ENCODE peak calls at places on chromosomes 11 and 22, in four cellular contexts. B is heart left ventricle, T is omental fat pad, H is Peyer's patch. L is an unnamed sample.

GRCh38 chr11:128271401-128271800 is 316.0 kb downstream of the ETS1 start:
- DNase-seq in T (no peak), H (no peak), B (no peak), L (no peak)

GRCh38 chr11:95831198-95831883 is 41.0 kb downstream of the CEP57 start:
- DNase-seq in T (no peak), H (no peak), B (no peak), L (no peak)

GRCh38 chr11:30855383-30856006 is 269.3 kb upstream of the MPPED2 start:
- DNase-seq in T (no peak), B (no peak), H (no peak), L (no peak)

GRCh38 chr11:15291885-15292284 is 177.2 kb downstream of the INSC start:
- DNase-seq in H (no peak), B (no peak), T (no peak), L (no peak)

GRCh38 chr11:119092880-119093665 is 8.4 kb downstream of the HMBS start:
- DNase-seq in B (no peak), H (no peak), T (no peak), L (no peak)

GRCh38 chr11:123536690-123537437 is 106.8 kb downstream of the GRAMD1B start:
- DNase-seq in B (no peak), H (no peak), T (no peak), L (no peak)

GRCh38 chr11:78050964-78051831 is 12.5 kb upstream of the THRSP start:
- DNase-seq in H (no peak), T (no peak), B (no peak), L (no peak)

GRCh38 chr11:58527429-58527828 is 19.5 kb upstream of the OR5B21 start:
- DNase-seq in H (no peak), B (no peak), T (no peak), L (no peak)

GRCh38 chr11:122756417-122756816 is 81.9 kb upstream of the CRTAM start:
- DNase-seq in B (no peak), H (peak; percentile 78), T (no peak), L (peak; percentile 65)

GRCh38 chr11:3380706-3381570 is 2.0 kb upstream of the ZNF195 start:
- DNase-seq in T (no peak), B (no peak), H (no peak), L (no peak)

GRCh38 chr22:39528080-39528661 is 4.4 kb downstream of the RPS19BP1 start:
- DNase-seq in H (peak; percentile 61), T (no peak), B (no peak), L (no peak)

GRCh38 chr11:102560555-102561011 is 30.0 kb upstream of the MMP7 start:
- DNase-seq in B (no peak), T (no peak), H (peak; percentile 30), L (no peak)

GRCh38 chr11:67635231-67635521 is 4.4 kb downstream of the TBX10 start:
- DNase-seq in T (no peak), B (no peak), H (no peak), L (no peak)

GRCh38 chr11:64655901-64656601 is 65.0 kb downstream of the SLC22A12 start:
- DNase-seq in T (no peak), H (no peak), B (no peak), L (no peak)

GRCh38 chr11:116263020-116263419 is 509.8 kb downstream of the BUD13 start:
- DNase-seq in H (no peak), T (no peak), B (no peak), L (no peak)

GRCh38 chr11:44946268-44946667 is 4.4 kb downstream of the TP53I11 start:
- DNase-seq in H (no peak), B (peak; percentile 81), T (peak; percentile 65), L (no peak)

GRCh38 chr11:60840711-60841430 is 1.0 kb upstream of the CCDC86 start:
- DNase-seq in H (no peak), T (no peak), B (peak; percentile 69), L (no peak)

GRCh38 chr22:30205281-30206115 is 41.1 kb downstream of the LIF start:
- DNase-seq in H (no peak), B (no peak), T (peak; percentile 47), L (no peak)

GRCh38 chr11:18368236-18368635 is 26.1 kb upstream of the LDHA start:
- DNase-seq in B (no peak), H (no peak), T (no peak), L (no peak)

GRCh38 chr11:104095791-104096190 is 59.4 kb downstream of the DDI1 start:
- DNase-seq in B (no peak), T (no peak), H (no peak), L (no peak)

GRCh38 chr11:60700689-60701508 is 1.5 kb downstream of the MS4A8 start:
- DNase-seq in H (no peak), B (no peak), T (no peak), L (no peak)

GRCh38 chr22:36339171-36340065 is 48.3 kb downstream of the MYH9 start:
- DNase-seq in T (no peak), B (no peak), H (no peak), L (no peak)

GRCh38 chr22:36465232-36466021 is 16.0 kb downstream of the TXN2 start:
- DNase-seq in T (no peak), H (no peak), B (peak; percentile 80), L (no peak)

GRCh38 chr22:37169947-37170688 is 17.9 kb downstream of the C1QTNF6 start:
- DNase-seq in B (peak; percentile 34), T (no peak), H (no peak), L (peak; percentile 14)

GRCh38 chr11:93081694-93082093 is 112.2 kb downstream of the MTNR1B start:
- DNase-seq in H (no peak), B (no peak), T (no peak), L (no peak)

GRCh38 chr22:19291218-19291579 is 320 bp downstream of the CLTCL1 start:
- DNase-seq in B (peak; percentile 78), H (peak; percentile 18), T (no peak), L (no peak)

GRCh38 chr11:13333456-13333957 is 55.9 kb downstream of the BMAL1 start:
- DNase-seq in T (no peak), H (no peak), B (no peak), L (no peak)

GRCh38 chr11:13337986-13338436 is 60.4 kb downstream of the BMAL1 start:
- DNase-seq in B (no peak), H (no peak), T (no peak), L (no peak)

GRCh38 chr11:13334068-13334785 is 56.6 kb downstream of the BMAL1 start:
- DNase-seq in T (no peak), B (no peak), H (no peak), L (no peak)

GRCh38 chr11:13336246-13336873 is 58.8 kb downstream of the BMAL1 start:
- DNase-seq in B (no peak), H (no peak), T (no peak), L (no peak)

GRCh38 chr11:13335319-13335718 is 57.7 kb downstream of the BMAL1 start:
- DNase-seq in T (peak; percentile 68), B (no peak), H (peak; percentile 70), L (peak; percentile 62)
- TF ChIP-seq CTCF in T (no peak), B (peak; percentile 75), H (peak; percentile 65), L (peak; percentile 95)

GRCh38 chr22:43476341-43476740 is 64.5 kb downstream of the MPPED1 start:
- DNase-seq in H (no peak), T (no peak), B (no peak), L (no peak)
- TF ChIP-seq CTCF in H (no peak), T (no peak), B (no peak), L (no peak)

DNA sequence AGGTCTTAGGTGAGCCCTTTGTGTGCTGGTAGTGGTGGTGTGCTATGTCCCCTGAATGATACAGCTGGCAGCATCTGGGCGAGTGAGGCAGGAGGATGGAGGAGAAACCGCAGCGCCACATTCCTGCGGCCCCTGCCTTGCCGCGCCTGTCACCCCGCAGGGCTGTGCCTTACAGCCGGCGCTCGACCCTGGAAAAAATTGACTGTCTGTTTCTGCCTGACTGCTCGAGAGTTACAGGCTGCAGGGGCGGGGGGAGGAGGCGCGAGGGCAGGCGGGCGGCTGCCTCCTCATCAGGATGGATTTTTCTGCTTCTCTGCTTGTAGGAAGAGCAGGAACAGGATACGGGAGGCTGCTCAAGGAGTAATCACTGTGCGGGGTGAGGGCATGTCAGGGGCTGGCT is 443.4 kb downstream of the MIAT start:
- DNase-seq in B (no peak), H (no peak), T (no peak), L (no peak)
- TF ChIP-seq CTCF in B (no peak), H (no peak), T (no peak), L (no peak)

DNA sequence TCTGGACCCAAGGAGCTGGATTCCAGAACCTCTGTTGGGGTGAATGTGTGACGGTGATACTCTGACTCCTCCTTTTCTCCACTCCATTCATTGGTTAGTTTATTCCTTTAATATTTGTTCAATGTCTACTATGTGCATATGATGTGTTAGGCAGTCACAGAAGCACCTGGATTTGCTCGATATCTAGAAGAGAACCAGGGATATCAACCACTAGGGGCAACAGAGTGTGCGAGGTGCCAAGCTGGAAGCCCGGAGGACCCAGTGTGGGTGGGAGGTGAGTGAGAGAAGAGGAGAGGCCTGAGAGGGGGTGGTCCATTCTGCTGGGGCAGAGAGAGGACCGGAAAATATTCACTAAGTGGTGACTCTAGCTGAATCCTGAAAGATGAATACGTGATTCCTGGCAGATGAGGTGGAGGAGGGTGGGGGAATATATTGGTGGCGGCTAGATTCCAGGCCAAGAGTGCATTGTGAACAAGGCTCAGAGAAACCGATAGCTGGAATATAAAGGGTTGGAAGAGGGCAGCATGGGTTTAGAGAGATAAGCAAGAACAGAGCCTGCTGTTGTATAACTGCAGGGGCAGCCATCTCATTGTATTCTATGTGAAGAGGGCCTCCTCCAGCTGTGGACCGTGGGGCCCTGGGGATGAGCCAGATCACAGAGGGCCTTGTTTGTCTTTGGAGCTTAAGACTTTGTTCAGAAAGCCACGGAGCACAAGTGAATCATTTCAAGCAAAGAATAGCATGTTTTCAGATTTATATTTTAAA is 6.9 kb upstream of the TIMP3 start:
- DNase-seq in H (no peak), T (no peak), B (no peak), L (no peak)
- TF ChIP-seq CTCF in H (no peak), T (no peak), B (no peak), L (no peak)

GRCh38 chr11:86249307-86250098 is 5.0 kb downstream of the EED start:
- DNase-seq in B (no peak), H (no peak), T (no peak), L (no peak)
- TF ChIP-seq CTCF in B (no peak), H (no peak), T (no peak), L (no peak)